ENCODE peak calls at places on chromosomes 1 and 21, in four cellular contexts. One of them, this sample, is unnamed.

GRCh38 chr21:32463367-32463766 is 50.9 kb downstream of the EVA1C start:
- DNase-seq in omental fat pad: no peak
- DNase-seq in fibroblast of villous mesenchyme: peak; percentile 88
- DNase-seq in occipital lobe: no peak
- DNase-seq in this sample: no peak

GRCh38 chr1:230424440-230425251 is 1.5 kb downstream of the PGBD5 start:
- DNase-seq in fibroblast of villous mesenchyme: no peak
- DNase-seq in occipital lobe: peak; percentile 31
- DNase-seq in omental fat pad: no peak
- DNase-seq in this sample: no peak

GRCh38 chr1:20165522-20165951 is 20.4 kb upstream of the UBXN10 start:
- DNase-seq in fibroblast of villous mesenchyme: no peak
- DNase-seq in occipital lobe: no peak
- DNase-seq in omental fat pad: no peak
- DNase-seq in this sample: no peak

GRCh38 chr1:18945401-18945849 is 11.1 kb downstream of the IFFO2 start:
- DNase-seq in omental fat pad: no peak
- DNase-seq in fibroblast of villous mesenchyme: peak; percentile 96
- DNase-seq in occipital lobe: no peak
- DNase-seq in this sample: peak; percentile 67

GRCh38 chr1:86782482-86782881 is 78.1 kb downstream of the SH3GLB1 start:
- DNase-seq in fibroblast of villous mesenchyme: no peak
- DNase-seq in occipital lobe: no peak
- DNase-seq in omental fat pad: no peak
- DNase-seq in this sample: no peak

GRCh38 chr1:155079487-155080249 is 1.0 kb downstream of the EFNA3 start:
- DNase-seq in occipital lobe: no peak
- DNase-seq in fibroblast of villous mesenchyme: no peak
- DNase-seq in omental fat pad: no peak
- DNase-seq in this sample: no peak

GRCh38 chr1:203281851-203282661 is 23.3 kb upstream of the BTG2 start:
- DNase-seq in omental fat pad: no peak
- DNase-seq in occipital lobe: no peak
- DNase-seq in fibroblast of villous mesenchyme: no peak
- DNase-seq in this sample: no peak

GRCh38 chr1:228343211-228343661 is 63.4 kb downstream of the TRIM11 start:
- DNase-seq in fibroblast of villous mesenchyme: no peak
- DNase-seq in occipital lobe: no peak
- DNase-seq in omental fat pad: no peak
- DNase-seq in this sample: no peak

GRCh38 chr21:34074283-34075098 is 1.1 kb downstream of the MRPS6 start:
- DNase-seq in fibroblast of villous mesenchyme: no peak
- DNase-seq in occipital lobe: no peak
- DNase-seq in omental fat pad: no peak
- DNase-seq in this sample: no peak

GRCh38 chr1:29519733-29520132 is 283.4 kb downstream of the PTPRU start:
- DNase-seq in omental fat pad: no peak
- DNase-seq in fibroblast of villous mesenchyme: no peak
- DNase-seq in occipital lobe: no peak
- DNase-seq in this sample: no peak